ENCODE peak calls at places on chromosome 1, in nine cellular contexts. E, H, V, Z, L, I, P, M and W are unnamed samples.
A peak's percentile ranks its signal among the peaks of the same experiment; 100 is the strongest.

GRCh38 chr1:153545067-153546055 is at the start of gene S100A4:
- DNase-seq in E (peak; percentile 95), H (peak; percentile 69), V (peak; percentile 85), Z (no peak), L (peak; percentile 78), I (peak; percentile 98), P (peak; percentile 94), M (peak; percentile 57), W (peak; percentile 91)

GRCh38 chr1:205144046-205144720 is 22.4 kb upstream of the RBBP5 start:
- DNase-seq in E (no peak), H (no peak), V (no peak), Z (no peak), L (no peak), I (no peak), P (no peak), M (no peak), W (no peak)

GRCh38 chr1:169027607-169028320 is 78.7 kb upstream of the ATP1B1 start:
- DNase-seq in E (no peak), H (no peak), V (no peak), Z (no peak), L (no peak), I (no peak), P (no peak), M (no peak), W (no peak)

GRCh38 chr1:13228343-13228781 is 2.4 kb upstream of the PRAMEF18 start:
- DNase-seq in E (no peak), H (no peak), V (no peak), Z (no peak), L (no peak), I (no peak), P (peak; percentile 11), M (no peak), W (no peak)

GRCh38 chr1:3915551-3916121 is 15.6 kb upstream of the C1orf174 start:
- DNase-seq in E (no peak), H (no peak), V (peak; percentile 11), Z (no peak), L (no peak), I (no peak), P (no peak), M (no peak), W (no peak)

GRCh38 chr1:68644521-68644920 is 147.6 kb upstream of the DEPDC1 start:
- DNase-seq in E (no peak), H (no peak), V (no peak), Z (no peak), L (no peak), I (no peak), P (no peak), M (no peak), W (no peak)

GRCh38 chr1:58781541-58782307 is 2.1 kb downstream of the JUN start:
- DNase-seq in E (peak; percentile 72), H (no peak), V (peak; percentile 59), Z (no peak), L (peak; percentile 48), I (no peak), P (peak; percentile 83), M (peak; percentile 62), W (peak; percentile 42)

GRCh38 chr1:115251856-115252255 is 86.2 kb downstream of the NGF start:
- DNase-seq in E (peak; percentile 91), H (no peak), V (no peak), Z (no peak), L (no peak), I (peak; percentile 67), P (peak; percentile 86), M (no peak), W (no peak)

GRCh38 chr1:3433596-3434320 is 20.7 kb upstream of the ARHGEF16 start:
- DNase-seq in E (no peak), H (no peak), V (no peak), Z (no peak), L (no peak), I (no peak), P (no peak), M (no peak), W (no peak)

GRCh38 chr1:87252406-87252805 is 76.3 kb upstream of the LMO4 start:
- DNase-seq in E (no peak), H (no peak), V (no peak), Z (no peak), L (no peak), I (no peak), P (peak; percentile 28), M (no peak), W (no peak)

GRCh38 chr1:15941899-15942660 is 33.8 kb downstream of the ZBTB17 start:
- DNase-seq in E (no peak), H (no peak), V (no peak), Z (no peak), L (no peak), I (no peak), P (no peak), M (no peak), W (no peak)

GRCh38 chr1:56202186-56202585 is 377.2 kb downstream of the PLPP3 start:
- DNase-seq in E (no peak), H (no peak), V (no peak), Z (no peak), L (no peak), I (no peak), P (no peak), M (no peak), W (no peak)

GRCh38 chr1:65751961-65752360 is 40.7 kb upstream of the PDE4B start:
- DNase-seq in E (no peak), H (no peak), V (no peak), Z (no peak), L (no peak), I (no peak), P (peak; percentile 7), M (no peak), W (no peak)

GRCh38 chr1:226670062-226670461 is 69.0 kb downstream of the ITPKB start:
- DNase-seq in E (no peak), H (no peak), V (no peak), Z (no peak), L (no peak), I (no peak), P (no peak), M (no peak), W (no peak)

GRCh38 chr1:70907563-70908310 is 139.9 kb downstream of the PTGER3 start:
- DNase-seq in E (no peak), H (no peak), V (no peak), Z (no peak), L (no peak), I (no peak), P (no peak), M (no peak), W (no peak)

GRCh38 chr1:164132001-164132400 is 427.0 kb upstream of the PBX1 start:
- DNase-seq in E (no peak), H (no peak), V (no peak), Z (no peak), L (no peak), I (no peak), P (no peak), M (no peak), W (no peak)

GRCh38 chr1:113835686-113836290 is 23.5 kb upstream of the RSBN1 start:
- DNase-seq in E (peak; percentile 70), H (no peak), V (no peak), Z (no peak), L (no peak), I (peak; percentile 36), P (peak; percentile 49), M (no peak), W (no peak)

GRCh38 chr1:152519876-152520275 is 5.6 kb downstream of the CRCT1 start:
- DNase-seq in E (no peak), H (no peak), V (no peak), Z (no peak), L (no peak), I (no peak), P (no peak), M (no peak), W (no peak)

GRCh38 chr1:45767035-45767434 is 16.6 kb upstream of the IPP start:
- DNase-seq in E (peak; percentile 59), H (no peak), V (no peak), Z (no peak), L (no peak), I (peak; percentile 8), P (peak; percentile 60), M (no peak), W (no peak)

GRCh38 chr1:209688746-209689234 is 13.6 kb downstream of the G0S2 start:
- DNase-seq in E (peak; percentile 56), H (no peak), V (no peak), Z (no peak), L (no peak), I (peak; percentile 97), P (peak; percentile 74), M (no peak), W (no peak)

GRCh38 chr1:59669752-59670312 is 144.9 kb upstream of the HOOK1 start:
- DNase-seq in E (peak; percentile 87), H (no peak), V (no peak), Z (no peak), L (no peak), I (peak; percentile 59), P (peak; percentile 55), M (peak; percentile 52), W (no peak)

GRCh38 chr1:16170283-16170673 is 14.4 kb upstream of the EPHA2 start:
- DNase-seq in E (no peak), H (no peak), V (no peak), Z (no peak), L (no peak), I (no peak), P (no peak), M (no peak), W (no peak)

GRCh38 chr1:221706862-221707582 is 34.9 kb downstream of the DUSP10 start:
- DNase-seq in E (no peak), H (no peak), V (no peak), Z (no peak), L (no peak), I (no peak), P (no peak), M (no peak), W (no peak)

GRCh38 chr1:225777058-225777582 is 506 bp upstream of the SRP9 start:
- DNase-seq in E (no peak), H (no peak), V (no peak), Z (no peak), L (no peak), I (no peak), P (no peak), M (no peak), W (no peak)

GRCh38 chr1:156547982-156548381 is 24.4 kb downstream of the IQGAP3 start:
- DNase-seq in E (no peak), H (no peak), V (no peak), Z (no peak), L (no peak), I (no peak), P (no peak), M (no peak), W (no peak)

GRCh38 chr1:153415850-153416570 is at the start of gene S100A7A:
- DNase-seq in E (no peak), H (no peak), V (no peak), Z (no peak), L (no peak), I (no peak), P (no peak), M (no peak), W (no peak)

GRCh38 chr1:24540906-24541710 is 14.8 kb upstream of the NCMAP start:
- DNase-seq in E (peak; percentile 69), H (no peak), V (no peak), Z (no peak), L (no peak), I (peak; percentile 22), P (peak; percentile 71), M (no peak), W (peak; percentile 24)

GRCh38 chr1:29802181-29803068 is 566.1 kb downstream of the PTPRU start:
- DNase-seq in E (no peak), H (no peak), V (no peak), Z (no peak), L (no peak), I (no peak), P (no peak), M (no peak), W (no peak)

GRCh38 chr1:230127105-230128054 is 60.3 kb downstream of the GALNT2 start:
- DNase-seq in E (no peak), H (no peak), V (no peak), Z (no peak), L (no peak), I (peak; percentile 57), P (no peak), M (no peak), W (no peak)

GRCh38 chr1:248756151-248756550 is 592 bp upstream of the LYPD8 start:
- DNase-seq in E (no peak), H (no peak), V (no peak), Z (no peak), L (no peak), I (no peak), P (no peak), M (no peak), W (no peak)

GRCh38 chr1:153395136-153395685 is 4.3 kb upstream of the S100A8 start:
- DNase-seq in E (no peak), H (no peak), V (no peak), Z (no peak), L (no peak), I (peak; percentile 44), P (peak; percentile 36), M (no peak), W (no peak)